ENCODE peak calls at places on chromosomes 7 and 10, in seven cellular contexts. One of them, this sample, is unnamed.

GRCh38 chr10:129441391-129442009 is 25.5 kb upstream of the MGMT start:
- DNase-seq in heart left ventricle: no peak
- DNase-seq in SK-N-DZ: no peak
- DNase-seq in Calu3: no peak
- DNase-seq in NCI-H69: no peak
- DNase-seq in smooth muscle cell of the brain vasculature: no peak
- DNase-seq in EH: no peak
- DNase-seq in this sample: no peak

GRCh38 chr7:47408675-47409074 is 173.2 kb downstream of the TNS3 start:
- DNase-seq in NCI-H69: no peak
- DNase-seq in smooth muscle cell of the brain vasculature: no peak
- DNase-seq in Calu3: no peak
- DNase-seq in EH: no peak
- DNase-seq in SK-N-DZ: no peak
- DNase-seq in heart left ventricle: no peak
- DNase-seq in this sample: no peak

GRCh38 chr10:58643029-58643428 is 130.4 kb downstream of the BICC1 start:
- DNase-seq in NCI-H69: no peak
- DNase-seq in smooth muscle cell of the brain vasculature: no peak
- DNase-seq in EH: no peak
- DNase-seq in SK-N-DZ: no peak
- DNase-seq in Calu3: no peak
- DNase-seq in heart left ventricle: no peak
- DNase-seq in this sample: no peak

GRCh38 chr7:27271384-27271783 is 28.8 kb downstream of the EVX1 start:
- DNase-seq in Calu3: no peak
- DNase-seq in EH: no peak
- DNase-seq in SK-N-DZ: no peak
- DNase-seq in smooth muscle cell of the brain vasculature: no peak
- DNase-seq in heart left ventricle: no peak
- DNase-seq in NCI-H69: no peak
- DNase-seq in this sample: no peak

GRCh38 chr10:25113231-25114035 is 61.4 kb upstream of the GPR158 start:
- DNase-seq in heart left ventricle: peak; percentile 80
- DNase-seq in Calu3: peak; percentile 89
- DNase-seq in EH: peak; percentile 65
- DNase-seq in NCI-H69: peak; percentile 90
- DNase-seq in smooth muscle cell of the brain vasculature: peak; percentile 39
- DNase-seq in SK-N-DZ: peak; percentile 69
- DNase-seq in this sample: peak; percentile 89

GRCh38 chr7:70997275-70997674 is 134.7 kb upstream of the GALNT17 start:
- DNase-seq in heart left ventricle: no peak
- DNase-seq in NCI-H69: no peak
- DNase-seq in SK-N-DZ: no peak
- DNase-seq in smooth muscle cell of the brain vasculature: no peak
- DNase-seq in EH: no peak
- DNase-seq in Calu3: no peak
- DNase-seq in this sample: no peak

GRCh38 chr7:98957766-98958165 is 79.4 kb downstream of the TRRAP start:
- DNase-seq in EH: no peak
- DNase-seq in NCI-H69: no peak
- DNase-seq in heart left ventricle: no peak
- DNase-seq in Calu3: no peak
- DNase-seq in SK-N-DZ: no peak
- DNase-seq in smooth muscle cell of the brain vasculature: no peak
- DNase-seq in this sample: no peak

GRCh38 chr10:121490906-121491519 is 107.2 kb downstream of the FGFR2 start:
- DNase-seq in NCI-H69: no peak
- DNase-seq in SK-N-DZ: no peak
- DNase-seq in heart left ventricle: no peak
- DNase-seq in Calu3: no peak
- DNase-seq in EH: peak; percentile 27
- DNase-seq in smooth muscle cell of the brain vasculature: no peak
- DNase-seq in this sample: no peak

GRCh38 chr10:33660329-33660728 is 325.9 kb upstream of the NRP1 start:
- DNase-seq in smooth muscle cell of the brain vasculature: no peak
- DNase-seq in EH: no peak
- DNase-seq in NCI-H69: no peak
- DNase-seq in heart left ventricle: no peak
- DNase-seq in Calu3: no peak
- DNase-seq in SK-N-DZ: peak; percentile 35
- DNase-seq in this sample: no peak

GRCh38 chr7:88312061-88312663 is 5.5 kb upstream of the STEAP4 start:
- DNase-seq in EH: no peak
- DNase-seq in Calu3: no peak
- DNase-seq in smooth muscle cell of the brain vasculature: no peak
- DNase-seq in heart left ventricle: peak; percentile 74
- DNase-seq in SK-N-DZ: no peak
- DNase-seq in NCI-H69: no peak
- DNase-seq in this sample: peak; percentile 66